ENCODE peak calls at places on chromosomes 12 and 14, in six cellular contexts. One of them, this sample, is unnamed.

GRCh38 chr14:89331398-89331797 is 85.6 kb downstream of the FOXN3 start:
- DNase-seq in CD8-positive, alpha-beta T cell: no peak
- DNase-seq in activated naive CD4-positive, alpha-beta T cell treated with Interleukin-2 at 50 U/mL for 16 hours: no peak
- DNase-seq in posterior cingulate gyrus: no peak
- DNase-seq in ecto neural progenitor cell: no peak
- DNase-seq in AG20443: no peak
- DNase-seq in this sample: no peak

GRCh38 chr12:78316150-78316549 is 485.5 kb downstream of the NAV3 start:
- DNase-seq in CD8-positive, alpha-beta T cell: no peak
- DNase-seq in activated naive CD4-positive, alpha-beta T cell treated with Interleukin-2 at 50 U/mL for 16 hours: no peak
- DNase-seq in posterior cingulate gyrus: no peak
- DNase-seq in ecto neural progenitor cell: no peak
- DNase-seq in AG20443: no peak
- DNase-seq in this sample: no peak

GRCh38 chr12:96075560-96075959 is 40.2 kb upstream of the LTA4H start:
- DNase-seq in CD8-positive, alpha-beta T cell: no peak
- DNase-seq in activated naive CD4-positive, alpha-beta T cell treated with Interleukin-2 at 50 U/mL for 16 hours: no peak
- DNase-seq in posterior cingulate gyrus: no peak
- DNase-seq in ecto neural progenitor cell: no peak
- DNase-seq in AG20443: no peak
- DNase-seq in this sample: no peak

GRCh38 chr12:124543052-124543590 is 24.3 kb downstream of the NCOR2 start:
- DNase-seq in CD8-positive, alpha-beta T cell: no peak
- DNase-seq in activated naive CD4-positive, alpha-beta T cell treated with Interleukin-2 at 50 U/mL for 16 hours: no peak
- DNase-seq in posterior cingulate gyrus: no peak
- DNase-seq in ecto neural progenitor cell: no peak
- DNase-seq in AG20443: peak
- DNase-seq in this sample: no peak

GRCh38 chr12:101592448-101592847 is 2.3 kb upstream of the MYBPC1 start:
- DNase-seq in CD8-positive, alpha-beta T cell: no peak
- DNase-seq in activated naive CD4-positive, alpha-beta T cell treated with Interleukin-2 at 50 U/mL for 16 hours: no peak
- DNase-seq in posterior cingulate gyrus: no peak
- DNase-seq in ecto neural progenitor cell: no peak
- DNase-seq in AG20443: no peak
- DNase-seq in this sample: no peak

GRCh38 chr12:42960087-42960527 is 370.6 kb upstream of the PRICKLE1 start:
- DNase-seq in CD8-positive, alpha-beta T cell: no peak
- DNase-seq in activated naive CD4-positive, alpha-beta T cell treated with Interleukin-2 at 50 U/mL for 16 hours: no peak
- DNase-seq in posterior cingulate gyrus: no peak
- DNase-seq in ecto neural progenitor cell: no peak
- DNase-seq in AG20443: no peak
- DNase-seq in this sample: no peak

GRCh38 chr12:123847019-123847418 is 84.9 kb downstream of the DNAH10 start:
- DNase-seq in CD8-positive, alpha-beta T cell: no peak
- DNase-seq in activated naive CD4-positive, alpha-beta T cell treated with Interleukin-2 at 50 U/mL for 16 hours: no peak
- DNase-seq in posterior cingulate gyrus: no peak
- DNase-seq in ecto neural progenitor cell: no peak
- DNase-seq in AG20443: no peak
- DNase-seq in this sample: no peak

GRCh38 chr14:79199217-79199616 is 1012.1 kb downstream of the DIO2 start:
- DNase-seq in CD8-positive, alpha-beta T cell: no peak
- DNase-seq in activated naive CD4-positive, alpha-beta T cell treated with Interleukin-2 at 50 U/mL for 16 hours: no peak
- DNase-seq in posterior cingulate gyrus: no peak
- DNase-seq in ecto neural progenitor cell: no peak
- DNase-seq in AG20443: no peak
- DNase-seq in this sample: no peak

GRCh38 chr12:28415755-28416154 is 225.5 kb downstream of the CCDC91 start:
- DNase-seq in CD8-positive, alpha-beta T cell: no peak
- DNase-seq in activated naive CD4-positive, alpha-beta T cell treated with Interleukin-2 at 50 U/mL for 16 hours: no peak
- DNase-seq in posterior cingulate gyrus: no peak
- DNase-seq in ecto neural progenitor cell: no peak
- DNase-seq in AG20443: peak
- DNase-seq in this sample: no peak

GRCh38 chr12:91978143-91978542 is 167.5 kb downstream of the BTG1 start:
- DNase-seq in CD8-positive, alpha-beta T cell: peak
- DNase-seq in activated naive CD4-positive, alpha-beta T cell treated with Interleukin-2 at 50 U/mL for 16 hours: peak
- DNase-seq in posterior cingulate gyrus: no peak
- DNase-seq in ecto neural progenitor cell: no peak
- DNase-seq in AG20443: no peak
- DNase-seq in this sample: no peak

GRCh38 chr12:116690016-116690709 is 47.7 kb downstream of the SPRING1 start:
- DNase-seq in CD8-positive, alpha-beta T cell: no peak
- DNase-seq in activated naive CD4-positive, alpha-beta T cell treated with Interleukin-2 at 50 U/mL for 16 hours: no peak
- DNase-seq in posterior cingulate gyrus: no peak
- DNase-seq in ecto neural progenitor cell: no peak
- DNase-seq in AG20443: no peak
- DNase-seq in this sample: no peak

GRCh38 chr12:24752763-24753462 is 196.0 kb downstream of the BCAT1 start:
- DNase-seq in CD8-positive, alpha-beta T cell: no peak
- DNase-seq in activated naive CD4-positive, alpha-beta T cell treated with Interleukin-2 at 50 U/mL for 16 hours: no peak
- DNase-seq in posterior cingulate gyrus: no peak
- DNase-seq in ecto neural progenitor cell: no peak
- DNase-seq in AG20443: no peak
- DNase-seq in this sample: no peak

GRCh38 chr14:99749763-99750715 is 43.2 kb upstream of the EML1 start:
- DNase-seq in CD8-positive, alpha-beta T cell: no peak
- DNase-seq in activated naive CD4-positive, alpha-beta T cell treated with Interleukin-2 at 50 U/mL for 16 hours: no peak
- DNase-seq in posterior cingulate gyrus: peak
- DNase-seq in ecto neural progenitor cell: no peak
- DNase-seq in AG20443: no peak
- DNase-seq in this sample: no peak

GRCh38 chr14:86462193-86462592 is 932.2 kb downstream of the FLRT2 start:
- DNase-seq in CD8-positive, alpha-beta T cell: no peak
- DNase-seq in activated naive CD4-positive, alpha-beta T cell treated with Interleukin-2 at 50 U/mL for 16 hours: no peak
- DNase-seq in posterior cingulate gyrus: no peak
- DNase-seq in ecto neural progenitor cell: no peak
- DNase-seq in AG20443: no peak
- DNase-seq in this sample: no peak

GRCh38 chr14:73771848-73772705 is 57.9 kb upstream of the PNMA1 start:
- DNase-seq in CD8-positive, alpha-beta T cell: peak
- DNase-seq in activated naive CD4-positive, alpha-beta T cell treated with Interleukin-2 at 50 U/mL for 16 hours: peak
- DNase-seq in posterior cingulate gyrus: peak
- DNase-seq in ecto neural progenitor cell: no peak
- DNase-seq in AG20443: no peak
- DNase-seq in this sample: peak

GRCh38 chr12:10721654-10722501 is 1.2 kb downstream of the YBX3 start:
- DNase-seq in CD8-positive, alpha-beta T cell: peak
- DNase-seq in activated naive CD4-positive, alpha-beta T cell treated with Interleukin-2 at 50 U/mL for 16 hours: peak
- DNase-seq in posterior cingulate gyrus: peak
- DNase-seq in ecto neural progenitor cell: peak
- DNase-seq in AG20443: peak
- DNase-seq in this sample: peak

GRCh38 chr12:49946086-49946485 is 4.5 kb upstream of the AQP2 start:
- DNase-seq in CD8-positive, alpha-beta T cell: no peak
- DNase-seq in activated naive CD4-positive, alpha-beta T cell treated with Interleukin-2 at 50 U/mL for 16 hours: no peak
- DNase-seq in posterior cingulate gyrus: peak
- DNase-seq in ecto neural progenitor cell: no peak
- DNase-seq in AG20443: no peak
- DNase-seq in this sample: no peak

GRCh38 chr12:112684742-112685141 is 106.8 kb upstream of the RPH3A start:
- DNase-seq in CD8-positive, alpha-beta T cell: no peak
- DNase-seq in activated naive CD4-positive, alpha-beta T cell treated with Interleukin-2 at 50 U/mL for 16 hours: no peak
- DNase-seq in posterior cingulate gyrus: no peak
- DNase-seq in ecto neural progenitor cell: no peak
- DNase-seq in AG20443: no peak
- DNase-seq in this sample: no peak

GRCh38 chr12:54611715-54612116 is 23.0 kb downstream of the LACRT start:
- DNase-seq in CD8-positive, alpha-beta T cell: no peak
- DNase-seq in activated naive CD4-positive, alpha-beta T cell treated with Interleukin-2 at 50 U/mL for 16 hours: no peak
- DNase-seq in posterior cingulate gyrus: no peak
- DNase-seq in ecto neural progenitor cell: no peak
- DNase-seq in AG20443: no peak
- DNase-seq in this sample: no peak

GRCh38 chr14:93089501-93090269 is 26.0 kb downstream of the ITPK1 start:
- DNase-seq in CD8-positive, alpha-beta T cell: no peak
- DNase-seq in activated naive CD4-positive, alpha-beta T cell treated with Interleukin-2 at 50 U/mL for 16 hours: no peak
- DNase-seq in posterior cingulate gyrus: no peak
- DNase-seq in ecto neural progenitor cell: no peak
- DNase-seq in AG20443: no peak
- DNase-seq in this sample: no peak

This sample was measured in ureter.